ENCODE peak calls at places on chromosomes 2 and 18, in seven cellular contexts. One of them, this sample, is unnamed.

GRCh38 chr2:174611006-174611405 is 13.4 kb upstream of the WIPF1 start:
- DNase-seq in fibroblast of pulmonary artery: no peak
- DNase-seq in GM23248: no peak
- DNase-seq in sigmoid colon: no peak
- DNase-seq in GM03348: no peak
- DNase-seq in ecto neural progenitor cell: no peak
- DNase-seq in NCI-H1105 treated with DMSO at 0.1 percent for 48 hours: no peak
- DNase-seq in this sample: no peak

GRCh38 chr2:8590940-8591339 is 90.9 kb upstream of the ID2 start:
- DNase-seq in NCI-H1105 treated with DMSO at 0.1 percent for 48 hours: peak; percentile 18
- DNase-seq in GM23248: no peak
- DNase-seq in GM03348: no peak
- DNase-seq in sigmoid colon: no peak
- DNase-seq in fibroblast of pulmonary artery: no peak
- DNase-seq in ecto neural progenitor cell: no peak
- DNase-seq in this sample: no peak

GRCh38 chr2:102070058-102070642 is 72.4 kb upstream of the IL1R1 start:
- DNase-seq in NCI-H1105 treated with DMSO at 0.1 percent for 48 hours: no peak
- DNase-seq in ecto neural progenitor cell: no peak
- DNase-seq in sigmoid colon: peak; percentile 91
- DNase-seq in fibroblast of pulmonary artery: peak; percentile 96
- DNase-seq in GM03348: peak; percentile 72
- DNase-seq in GM23248: peak; percentile 88
- DNase-seq in this sample: peak; percentile 90

GRCh38 chr2:190465060-190465459 is 56.9 kb downstream of the MFSD6 start:
- DNase-seq in fibroblast of pulmonary artery: no peak
- DNase-seq in GM23248: no peak
- DNase-seq in NCI-H1105 treated with DMSO at 0.1 percent for 48 hours: no peak
- DNase-seq in sigmoid colon: no peak
- DNase-seq in GM03348: no peak
- DNase-seq in ecto neural progenitor cell: no peak
- DNase-seq in this sample: no peak

GRCh38 chr2:8229546-8229986 is 452.3 kb upstream of the ID2 start:
- DNase-seq in ecto neural progenitor cell: no peak
- DNase-seq in GM23248: peak; percentile 86
- DNase-seq in GM03348: peak; percentile 79
- DNase-seq in fibroblast of pulmonary artery: peak; percentile 73
- DNase-seq in sigmoid colon: peak; percentile 88
- DNase-seq in NCI-H1105 treated with DMSO at 0.1 percent for 48 hours: peak; percentile 60
- DNase-seq in this sample: no peak

GRCh38 chr2:18536100-18536499 is 24.4 kb downstream of the RDH14 start:
- DNase-seq in ecto neural progenitor cell: no peak
- DNase-seq in GM23248: peak; percentile 75
- DNase-seq in GM03348: peak; percentile 28
- DNase-seq in sigmoid colon: peak; percentile 63
- DNase-seq in NCI-H1105 treated with DMSO at 0.1 percent for 48 hours: no peak
- DNase-seq in fibroblast of pulmonary artery: no peak
- DNase-seq in this sample: no peak

GRCh38 chr2:88053301-88053700 is 2.3 kb downstream of the KRCC1 start:
- DNase-seq in ecto neural progenitor cell: no peak
- DNase-seq in fibroblast of pulmonary artery: peak; percentile 80
- DNase-seq in GM03348: peak; percentile 63
- DNase-seq in GM23248: peak; percentile 73
- DNase-seq in sigmoid colon: no peak
- DNase-seq in NCI-H1105 treated with DMSO at 0.1 percent for 48 hours: no peak
- DNase-seq in this sample: no peak

GRCh38 chr2:8677646-8678592 is 3.9 kb upstream of the ID2 start:
- DNase-seq in sigmoid colon: peak; percentile 81
- DNase-seq in GM23248: peak; percentile 82
- DNase-seq in ecto neural progenitor cell: peak; percentile 78
- DNase-seq in NCI-H1105 treated with DMSO at 0.1 percent for 48 hours: peak; percentile 90
- DNase-seq in GM03348: peak; percentile 61
- DNase-seq in fibroblast of pulmonary artery: peak; percentile 73
- DNase-seq in this sample: peak; percentile 45

GRCh38 chr18:3211236-3211992 is 8.4 kb downstream of the MYOM1 start:
- DNase-seq in GM23248: no peak
- DNase-seq in sigmoid colon: no peak
- DNase-seq in fibroblast of pulmonary artery: peak; percentile 13
- DNase-seq in NCI-H1105 treated with DMSO at 0.1 percent for 48 hours: no peak
- DNase-seq in GM03348: peak; percentile 27
- DNase-seq in ecto neural progenitor cell: no peak
- DNase-seq in this sample: no peak

GRCh38 chr18:79248495-79249078 is 147.1 kb upstream of the NFATC1 start:
- DNase-seq in GM23248: peak; percentile 4
- DNase-seq in GM03348: no peak
- DNase-seq in ecto neural progenitor cell: no peak
- DNase-seq in sigmoid colon: no peak
- DNase-seq in NCI-H1105 treated with DMSO at 0.1 percent for 48 hours: no peak
- DNase-seq in fibroblast of pulmonary artery: peak; percentile 6
- DNase-seq in this sample: no peak

This sample was measured in lung.